ENCODE peak calls at places on chromosomes 12 and 14, in six cellular contexts. S is putamen, L is mucosa of gallbladder, V is AG20443, K is fibroblast of lung, W is stromal cell of bone marrow. P is an unnamed sample.

GRCh38 chr12:76470028-76470939 is 89.3 kb downstream of the OSBPL8 start:
- DNase-seq in S (peak), L (no peak), V (peak), K (peak), W (peak), P (no peak)

GRCh38 chr14:35944847-35945246 is 118.7 kb downstream of the BRMS1L start:
- DNase-seq in S (no peak), L (no peak), V (no peak), K (no peak), W (no peak), P (no peak)

GRCh38 chr12:6167327-6168280 is 32.6 kb upstream of the CD9 start:
- DNase-seq in S (no peak), L (peak), V (peak), K (peak), W (peak), P (no peak)

GRCh38 chr12:28755027-28755426 is 394.1 kb upstream of the FAR2 start:
- DNase-seq in S (no peak), L (no peak), V (no peak), K (no peak), W (no peak), P (no peak)

GRCh38 chr12:107398101-107398500 is 287.5 kb upstream of the PWP1 start:
- DNase-seq in S (no peak), L (no peak), V (no peak), K (peak), W (no peak), P (no peak)

GRCh38 chr12:114666746-114667668 is 17.0 kb downstream of the TBX3 start:
- DNase-seq in S (no peak), L (no peak), V (no peak), K (no peak), W (no peak), P (no peak)

GRCh38 chr12:96246926-96247566 is 52.9 kb downstream of the ELK3 start:
- DNase-seq in S (no peak), L (no peak), V (no peak), K (no peak), W (no peak), P (no peak)

GRCh38 chr12:32650508-32650907 is 28.6 kb upstream of the DNM1L start:
- DNase-seq in S (no peak), L (no peak), V (no peak), K (no peak), W (no peak), P (no peak)

GRCh38 chr12:124369055-124369900 is 74.4 kb downstream of the RFLNA start:
- DNase-seq in S (peak), L (peak), V (peak), K (peak), W (peak), P (peak)

GRCh38 chr12:104958009-104958945 is at the start of gene SLC41A2:
- DNase-seq in S (peak), L (peak), V (peak), K (peak), W (peak), P (peak)

GRCh38 chr12:49979791-49980190 is 7.0 kb downstream of the AQP6 start:
- DNase-seq in S (no peak), L (no peak), V (no peak), K (no peak), W (no peak), P (no peak)

GRCh38 chr14:21168055-21168454 is 12.2 kb upstream of the OR5AU1 start:
- DNase-seq in S (no peak), L (no peak), V (no peak), K (peak), W (no peak), P (no peak)

GRCh38 chr12:59396519-59396918 is 199.3 kb upstream of the SLC16A7 start:
- DNase-seq in S (no peak), L (peak), V (no peak), K (no peak), W (no peak), P (no peak)

GRCh38 chr14:57749267-57749666 is 116.6 kb downstream of the SLC35F4 start:
- DNase-seq in S (no peak), L (no peak), V (no peak), K (peak), W (peak), P (no peak)

GRCh38 chr14:34257505-34257904 is 204.5 kb downstream of the SPTSSA start:
- DNase-seq in S (no peak), L (no peak), V (no peak), K (no peak), W (no peak), P (no peak)

GRCh38 chr14:20652996-20653975 is 11.8 kb upstream of the OR6S1 start:
- DNase-seq in S (no peak), L (no peak), V (no peak), K (peak), W (peak), P (no peak)

GRCh38 chr12:1815814-1816729 is 4.3 kb upstream of the LRTM2 start:
- DNase-seq in S (no peak), L (no peak), V (no peak), K (no peak), W (no peak), P (no peak)

GRCh38 chr12:130465046-130465445 is 127.4 kb downstream of the PIWIL1 start:
- DNase-seq in S (no peak), L (no peak), V (no peak), K (no peak), W (no peak), P (no peak)

GRCh38 chr12:113054948-113055486 is 1.5 kb upstream of the DTX1 start:
- DNase-seq in S (no peak), L (no peak), V (no peak), K (no peak), W (no peak), P (no peak)

GRCh38 chr12:104747956-104748355 is 210.1 kb downstream of the SLC41A2 start:
- DNase-seq in S (no peak), L (no peak), V (no peak), K (no peak), W (no peak), P (peak)

GRCh38 chr12:53495903-53496751 is 3.1 kb downstream of the MAP3K12 start:
- DNase-seq in S (no peak), L (peak), V (peak), K (peak), W (peak), P (no peak)

GRCh38 chr12:92897844-92898243 is 31.3 kb downstream of the EEA1 start:
- DNase-seq in S (no peak), L (no peak), V (no peak), K (no peak), W (no peak), P (no peak)

GRCh38 chr12:118650586-118650960 is 274.2 kb downstream of the SUDS3 start:
- DNase-seq in S (no peak), L (no peak), V (no peak), K (no peak), W (no peak), P (no peak)

GRCh38 chr12:12442548-12443071 is 85.7 kb downstream of the BORCS5 start:
- DNase-seq in S (no peak), L (no peak), V (no peak), K (peak), W (peak), P (no peak)

GRCh38 chr14:99754141-99755067 is 38.8 kb upstream of the EML1 start:
- DNase-seq in S (no peak), L (no peak), V (no peak), K (peak), W (no peak), P (no peak)

GRCh38 chr14:101825797-101826196 is 64.3 kb downstream of the PPP2R5C start:
- DNase-seq in S (no peak), L (no peak), V (no peak), K (no peak), W (no peak), P (no peak)

GRCh38 chr14:95535226-95536021 is 574 bp downstream of the GLRX5 start:
- DNase-seq in S (no peak), L (no peak), V (peak), K (no peak), W (no peak), P (no peak)

GRCh38 chr14:74825008-74825407 is 50.9 kb downstream of the PROX2 start:
- DNase-seq in S (no peak), L (no peak), V (no peak), K (peak), W (peak), P (no peak)